ENCODE peak calls at places on chromosomes 1 and 21, in seven cellular contexts. One of them, this sample, is unnamed.

GRCh38 chr1:181151378-181152326 is 63.2 kb downstream of the IER5 start:
- DNase-seq in A673: no peak
- DNase-seq in IMR-90: peak
- DNase-seq in B cell: no peak
- DNase-seq in GM12865: peak
- DNase-seq in type B pancreatic cell: no peak
- DNase-seq in fibroblast of lung: no peak
- DNase-seq in this sample: no peak

GRCh38 chr1:64966158-64966963 is at the start of gene JAK1:
- DNase-seq in B cell: peak
- DNase-seq in GM12865: peak
- DNase-seq in type B pancreatic cell: peak
- DNase-seq in A673: peak
- DNase-seq in IMR-90: peak
- DNase-seq in fibroblast of lung: peak
- DNase-seq in this sample: peak

GRCh38 chr1:34924759-34925555 is 4.5 kb downstream of the DLGAP3 start:
- DNase-seq in type B pancreatic cell: peak
- DNase-seq in B cell: peak
- DNase-seq in GM12865: peak
- DNase-seq in fibroblast of lung: peak
- DNase-seq in A673: peak
- DNase-seq in IMR-90: peak
- DNase-seq in this sample: peak

GRCh38 chr1:232218955-232219865 is 410.7 kb downstream of the SIPA1L2 start:
- DNase-seq in A673: no peak
- DNase-seq in fibroblast of lung: no peak
- DNase-seq in IMR-90: no peak
- DNase-seq in type B pancreatic cell: no peak
- DNase-seq in GM12865: no peak
- DNase-seq in B cell: no peak
- DNase-seq in this sample: no peak

GRCh38 chr1:160618763-160619274 is 28.0 kb downstream of the SLAMF1 start:
- DNase-seq in GM12865: peak
- DNase-seq in type B pancreatic cell: no peak
- DNase-seq in A673: peak
- DNase-seq in IMR-90: no peak
- DNase-seq in B cell: peak
- DNase-seq in fibroblast of lung: no peak
- DNase-seq in this sample: no peak

GRCh38 chr1:15950763-15951295 is 25.1 kb downstream of the ZBTB17 start:
- DNase-seq in B cell: no peak
- DNase-seq in IMR-90: peak
- DNase-seq in fibroblast of lung: peak
- DNase-seq in GM12865: no peak
- DNase-seq in type B pancreatic cell: no peak
- DNase-seq in A673: peak
- DNase-seq in this sample: no peak

GRCh38 chr1:118504867-118505266 is 319.8 kb upstream of the SPAG17 start:
- DNase-seq in IMR-90: no peak
- DNase-seq in type B pancreatic cell: no peak
- DNase-seq in B cell: no peak
- DNase-seq in A673: no peak
- DNase-seq in fibroblast of lung: no peak
- DNase-seq in GM12865: no peak
- DNase-seq in this sample: no peak

GRCh38 chr1:235663628-235664027 is 14.0 kb upstream of the GNG4 start:
- DNase-seq in GM12865: no peak
- DNase-seq in fibroblast of lung: no peak
- DNase-seq in A673: no peak
- DNase-seq in IMR-90: no peak
- DNase-seq in type B pancreatic cell: no peak
- DNase-seq in B cell: no peak
- DNase-seq in this sample: no peak

GRCh38 chr21:14545906-14546480 is at the start of gene SAMSN1:
- DNase-seq in B cell: peak
- DNase-seq in A673: no peak
- DNase-seq in GM12865: peak
- DNase-seq in fibroblast of lung: no peak
- DNase-seq in IMR-90: no peak
- DNase-seq in type B pancreatic cell: no peak
- DNase-seq in this sample: peak

GRCh38 chr1:67376381-67376780 is 53.8 kb downstream of the SERBP1 start:
- DNase-seq in type B pancreatic cell: no peak
- DNase-seq in B cell: no peak
- DNase-seq in fibroblast of lung: no peak
- DNase-seq in IMR-90: no peak
- DNase-seq in A673: no peak
- DNase-seq in GM12865: no peak
- DNase-seq in this sample: no peak

GRCh38 chr1:94636625-94637024 is 95.1 kb upstream of the F3 start:
- DNase-seq in type B pancreatic cell: no peak
- DNase-seq in GM12865: no peak
- DNase-seq in fibroblast of lung: peak
- DNase-seq in B cell: no peak
- DNase-seq in A673: no peak
- DNase-seq in IMR-90: peak
- DNase-seq in this sample: no peak

GRCh38 chr1:77048615-77049005 is 170.6 kb downstream of the PIGK start:
- DNase-seq in B cell: no peak
- DNase-seq in A673: no peak
- DNase-seq in GM12865: no peak
- DNase-seq in fibroblast of lung: no peak
- DNase-seq in IMR-90: no peak
- DNase-seq in type B pancreatic cell: no peak
- DNase-seq in this sample: no peak

GRCh38 chr21:34017127-34017961 is 56.0 kb upstream of the MRPS6 start:
- DNase-seq in fibroblast of lung: peak
- DNase-seq in GM12865: peak
- DNase-seq in A673: no peak
- DNase-seq in type B pancreatic cell: no peak
- DNase-seq in B cell: no peak
- DNase-seq in IMR-90: no peak
- DNase-seq in this sample: peak

GRCh38 chr21:20999567-21000169 is 1.5 kb downstream of the NCAM2 start:
- DNase-seq in type B pancreatic cell: no peak
- DNase-seq in A673: peak
- DNase-seq in IMR-90: peak
- DNase-seq in B cell: peak
- DNase-seq in fibroblast of lung: peak
- DNase-seq in GM12865: peak
- DNase-seq in this sample: peak

GRCh38 chr21:43877936-43878575 is 13.0 kb downstream of the AGPAT3 start:
- DNase-seq in type B pancreatic cell: no peak
- DNase-seq in IMR-90: no peak
- DNase-seq in A673: no peak
- DNase-seq in GM12865: no peak
- DNase-seq in B cell: no peak
- DNase-seq in fibroblast of lung: no peak
- DNase-seq in this sample: no peak

GRCh38 chr1:27676410-27676809 is 4.4 kb upstream of the IFI6 start:
- DNase-seq in fibroblast of lung: no peak
- DNase-seq in IMR-90: no peak
- DNase-seq in A673: no peak
- DNase-seq in type B pancreatic cell: no peak
- DNase-seq in B cell: no peak
- DNase-seq in GM12865: no peak
- DNase-seq in this sample: no peak

GRCh38 chr1:1945782-1946393 is 26.8 kb upstream of the TMEM52 start:
- DNase-seq in B cell: no peak
- DNase-seq in A673: no peak
- DNase-seq in GM12865: no peak
- DNase-seq in fibroblast of lung: no peak
- DNase-seq in IMR-90: no peak
- DNase-seq in type B pancreatic cell: no peak
- DNase-seq in this sample: no peak

GRCh38 chr1:55536466-55536865 is 321.3 kb upstream of the USP24 start:
- DNase-seq in B cell: no peak
- DNase-seq in IMR-90: no peak
- DNase-seq in A673: no peak
- DNase-seq in type B pancreatic cell: no peak
- DNase-seq in fibroblast of lung: no peak
- DNase-seq in GM12865: peak
- DNase-seq in this sample: no peak

GRCh38 chr1:20685739-20686138 is 24.6 kb upstream of the DDOST start:
- DNase-seq in B cell: no peak
- DNase-seq in A673: no peak
- DNase-seq in fibroblast of lung: no peak
- DNase-seq in type B pancreatic cell: no peak
- DNase-seq in GM12865: no peak
- DNase-seq in IMR-90: no peak
- DNase-seq in this sample: no peak

GRCh38 chr1:22142315-22143064 is 407 bp downstream of the WNT4 start:
- DNase-seq in A673: no peak
- DNase-seq in fibroblast of lung: peak
- DNase-seq in B cell: peak
- DNase-seq in type B pancreatic cell: no peak
- DNase-seq in IMR-90: no peak
- DNase-seq in GM12865: no peak
- DNase-seq in this sample: peak

GRCh38 chr1:91846007-91846620 is 39.8 kb downstream of the TGFBR3 start:
- DNase-seq in A673: peak
- DNase-seq in GM12865: peak
- DNase-seq in type B pancreatic cell: no peak
- DNase-seq in IMR-90: peak
- DNase-seq in fibroblast of lung: peak
- DNase-seq in B cell: no peak
- DNase-seq in this sample: no peak

DNA sequence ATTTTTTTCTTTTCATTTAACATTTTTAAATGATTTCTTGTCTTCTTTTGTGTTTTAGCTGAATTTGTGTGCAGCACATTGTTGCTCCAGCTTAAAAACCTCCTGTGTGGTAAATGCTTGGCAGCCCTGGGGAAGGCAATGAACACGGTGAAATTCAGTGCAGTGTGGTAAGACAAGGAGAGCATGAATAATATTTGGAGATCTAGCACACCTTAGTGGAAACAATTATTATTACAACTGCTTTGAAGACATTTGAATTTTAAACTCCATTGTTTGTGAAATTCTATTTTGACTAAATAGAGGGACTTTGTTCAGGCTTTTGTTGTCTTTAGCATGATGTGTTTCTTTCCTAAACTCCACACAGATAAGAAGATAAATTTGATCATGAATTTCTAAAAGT is 242.6 kb upstream of the CXADR start:
- DNase-seq in type B pancreatic cell: no peak
- DNase-seq in IMR-90: peak
- DNase-seq in B cell: no peak
- DNase-seq in fibroblast of lung: peak
- DNase-seq in GM12865: no peak
- DNase-seq in A673: peak
- DNase-seq in this sample: no peak
- TF ChIP-seq CTCF in type B pancreatic cell: peak
- TF ChIP-seq CTCF in IMR-90: peak
- TF ChIP-seq CTCF in B cell: no peak
- TF ChIP-seq CTCF in fibroblast of lung: no peak
- TF ChIP-seq CTCF in GM12865: no peak
- TF ChIP-seq CTCF in A673: peak
- TF ChIP-seq CTCF in this sample: no peak

DNA sequence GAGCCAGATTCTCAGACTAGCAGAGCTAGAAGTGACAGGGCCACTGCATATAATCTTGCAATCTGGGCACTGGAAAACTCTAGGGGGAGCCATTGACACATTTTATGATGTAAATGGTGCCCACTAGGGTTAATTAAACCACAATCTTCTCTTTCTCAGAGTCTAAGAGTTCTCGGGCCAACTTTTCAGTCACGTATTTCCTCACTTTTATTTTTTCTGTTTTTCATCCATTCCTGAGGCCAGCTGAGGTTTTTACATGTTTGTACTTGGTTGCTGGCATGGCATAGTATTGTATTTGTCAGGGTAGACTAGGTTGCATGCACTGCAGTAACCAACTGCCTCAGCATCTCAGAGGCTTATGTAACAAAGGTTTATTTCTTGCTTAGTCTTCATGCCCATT is 138.2 kb downstream of the ZNF326 start:
- DNase-seq in fibroblast of lung: peak
- DNase-seq in IMR-90: peak
- DNase-seq in A673: peak
- DNase-seq in B cell: no peak
- DNase-seq in GM12865: peak
- DNase-seq in type B pancreatic cell: no peak
- DNase-seq in this sample: peak
- TF ChIP-seq CTCF in fibroblast of lung: no peak
- TF ChIP-seq CTCF in IMR-90: peak
- TF ChIP-seq CTCF in A673: peak
- TF ChIP-seq CTCF in B cell: no peak
- TF ChIP-seq CTCF in GM12865: peak
- TF ChIP-seq CTCF in type B pancreatic cell: peak
- TF ChIP-seq CTCF in this sample: peak

DNA sequence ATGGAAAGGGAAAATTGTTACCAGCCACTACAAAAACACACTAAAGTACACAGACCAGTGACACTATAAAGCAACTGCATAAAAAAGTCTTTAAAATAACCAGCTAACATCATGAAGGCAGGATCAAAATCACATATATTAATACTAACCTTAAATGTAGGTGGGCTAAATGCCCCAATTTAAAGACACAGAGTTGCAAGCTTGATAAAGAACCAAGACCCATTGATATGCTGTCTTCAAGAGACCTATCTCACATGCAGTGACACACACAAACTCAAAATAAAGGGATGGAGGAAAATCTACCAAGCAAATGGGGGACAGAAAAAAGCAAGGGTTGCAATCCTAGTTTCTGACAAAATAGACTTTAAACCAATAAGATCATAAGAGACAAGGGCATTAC is 246.3 kb downstream of the SEC16B start:
- DNase-seq in A673: no peak
- DNase-seq in type B pancreatic cell: no peak
- DNase-seq in fibroblast of lung: no peak
- DNase-seq in GM12865: no peak
- DNase-seq in IMR-90: no peak
- DNase-seq in B cell: no peak
- DNase-seq in this sample: no peak
- TF ChIP-seq CTCF in A673: no peak
- TF ChIP-seq CTCF in type B pancreatic cell: no peak
- TF ChIP-seq CTCF in fibroblast of lung: no peak
- TF ChIP-seq CTCF in GM12865: no peak
- TF ChIP-seq CTCF in IMR-90: no peak
- TF ChIP-seq CTCF in B cell: no peak
- TF ChIP-seq CTCF in this sample: no peak

GRCh38 chr1:228456252-228457016 is 30.7 kb upstream of the RNF187 start:
- DNase-seq in fibroblast of lung: no peak
- DNase-seq in IMR-90: no peak
- DNase-seq in GM12865: no peak
- DNase-seq in A673: no peak
- DNase-seq in B cell: no peak
- DNase-seq in type B pancreatic cell: no peak
- DNase-seq in this sample: no peak

GRCh38 chr1:228454238-228454637 is 32.9 kb upstream of the RNF187 start:
- DNase-seq in fibroblast of lung: no peak
- DNase-seq in A673: no peak
- DNase-seq in GM12865: no peak
- DNase-seq in B cell: no peak
- DNase-seq in type B pancreatic cell: no peak
- DNase-seq in IMR-90: no peak
- DNase-seq in this sample: no peak

GRCh38 chr1:228457017-228457395 is 30.2 kb upstream of the RNF187 start:
- DNase-seq in type B pancreatic cell: no peak
- DNase-seq in fibroblast of lung: no peak
- DNase-seq in A673: no peak
- DNase-seq in B cell: no peak
- DNase-seq in IMR-90: no peak
- DNase-seq in GM12865: no peak
- DNase-seq in this sample: no peak

GRCh38 chr1:228457396-228458176 is 29.6 kb upstream of the RNF187 start:
- DNase-seq in GM12865: peak
- DNase-seq in B cell: peak
- DNase-seq in type B pancreatic cell: peak
- DNase-seq in fibroblast of lung: peak
- DNase-seq in A673: peak
- DNase-seq in IMR-90: peak
- DNase-seq in this sample: peak

GRCh38 chr1:228455715-228456114 is 31.5 kb upstream of the RNF187 start:
- DNase-seq in GM12865: no peak
- DNase-seq in B cell: no peak
- DNase-seq in IMR-90: peak
- DNase-seq in type B pancreatic cell: no peak
- DNase-seq in fibroblast of lung: no peak
- DNase-seq in A673: no peak
- DNase-seq in this sample: no peak
- TF ChIP-seq CTCF in GM12865: no peak
- TF ChIP-seq CTCF in B cell: no peak
- TF ChIP-seq CTCF in IMR-90: peak
- TF ChIP-seq CTCF in type B pancreatic cell: peak
- TF ChIP-seq CTCF in fibroblast of lung: peak
- TF ChIP-seq CTCF in A673: peak
- TF ChIP-seq CTCF in this sample: peak